ENCODE peak calls at places on chromosomes 1 and 21, in eight cellular contexts. O is putamen; I is T1000; Q is activated CD4-positive, alpha-beta T cell treated with anti-CD3 and anti-CD28 coated beads for 48 hours; U is pancreas; P is T-helper 2 cell; B is AG09319; L is activated CD8-positive, alpha-beta T cell treated with anti-CD3 and anti-CD28 coated beads for 36 hours. K is an unnamed sample.
A peak's percentile ranks its signal among the peaks of the same experiment; 100 is the strongest.

GRCh38 chr21:44800971-44801467 is 601 bp downstream of the UBE2G2 start:
- DNase-seq in O (no peak), I (no peak), Q (no peak), U (no peak), P (peak; percentile 16), B (no peak), L (peak; percentile 26), K (no peak)

GRCh38 chr1:155471026-155471425 is 91.6 kb downstream of the ASH1L start:
- DNase-seq in O (peak; percentile 44), I (no peak), Q (no peak), U (no peak), P (no peak), B (no peak), L (no peak), K (no peak)

GRCh38 chr1:156414440-156415064 is 45.5 kb downstream of the RHBG start:
- DNase-seq in O (no peak), I (no peak), Q (no peak), U (no peak), P (no peak), B (no peak), L (no peak), K (no peak)

GRCh38 chr1:114128293-114128692 is 25.4 kb downstream of the SYT6 start:
- DNase-seq in O (no peak), I (no peak), Q (no peak), U (no peak), P (no peak), B (no peak), L (no peak), K (no peak)

GRCh38 chr1:47508900-47509488 is 71.2 kb downstream of the FOXD2 start:
- DNase-seq in O (no peak), I (no peak), Q (no peak), U (no peak), P (no peak), B (no peak), L (peak; percentile 3), K (no peak)

GRCh38 chr1:34779962-34780361 is 1.1 kb upstream of the GJB3 start:
- DNase-seq in O (no peak), I (no peak), Q (no peak), U (no peak), P (no peak), B (no peak), L (no peak), K (no peak)

GRCh38 chr1:70299472-70299871 is 55.0 kb downstream of the ANKRD13C start:
- DNase-seq in O (no peak), I (no peak), Q (no peak), U (no peak), P (no peak), B (no peak), L (no peak), K (no peak)

GRCh38 chr1:101520302-101520701 is 283.5 kb downstream of the S1PR1 start:
- DNase-seq in O (peak; percentile 0), I (no peak), Q (peak; percentile 7), U (no peak), P (no peak), B (peak; percentile 3), L (peak; percentile 23), K (no peak)

GRCh38 chr1:69706473-69706872 is 138.8 kb downstream of the LRRC7 start:
- DNase-seq in O (no peak), I (no peak), Q (no peak), U (no peak), P (no peak), B (no peak), L (no peak), K (no peak)

GRCh38 chr1:40886318-40887011 is 24.3 kb upstream of the CITED4 start:
- DNase-seq in O (no peak), I (no peak), Q (no peak), U (no peak), P (no peak), B (no peak), L (no peak), K (no peak)

GRCh38 chr1:2875677-2876531 is 74.4 kb upstream of the TTC34 start:
- DNase-seq in O (peak; percentile 7), I (no peak), Q (no peak), U (peak; percentile 45), P (no peak), B (no peak), L (no peak), K (no peak)

GRCh38 chr1:94669213-94669612 is 127.7 kb upstream of the F3 start:
- DNase-seq in O (no peak), I (no peak), Q (no peak), U (no peak), P (no peak), B (no peak), L (no peak), K (no peak)

GRCh38 chr1:218686258-218686657 is 341.1 kb downstream of the TGFB2 start:
- DNase-seq in O (no peak), I (no peak), Q (no peak), U (no peak), P (no peak), B (peak; percentile 48), L (no peak), K (no peak)

GRCh38 chr1:61056674-61057439 is 25.5 kb upstream of the NFIA start:
- DNase-seq in O (peak; percentile 79), I (peak; percentile 13), Q (peak; percentile 40), U (peak; percentile 80), P (peak; percentile 24), B (no peak), L (peak; percentile 49), K (peak; percentile 17)

GRCh38 chr1:184755226-184756065 is 788 bp upstream of the EDEM3 start:
- DNase-seq in O (peak; percentile 58), I (no peak), Q (peak; percentile 28), U (no peak), P (no peak), B (no peak), L (peak; percentile 55), K (no peak)

GRCh38 chr1:234919061-234919755 is 209.4 kb downstream of the TOMM20 start:
- DNase-seq in O (no peak), I (no peak), Q (no peak), U (no peak), P (no peak), B (no peak), L (no peak), K (no peak)

GRCh38 chr1:77874804-77875445 is 13.5 kb upstream of the NEXN start:
- DNase-seq in O (no peak), I (peak; percentile 64), Q (no peak), U (no peak), P (no peak), B (no peak), L (no peak), K (no peak)

GRCh38 chr1:236289492-236290131 is 7.9 kb upstream of the ERO1B start:
- DNase-seq in O (no peak), I (no peak), Q (no peak), U (no peak), P (no peak), B (no peak), L (no peak), K (no peak)

GRCh38 chr1:39735731-39736130 is 3.0 kb upstream of the PPIE start:
- DNase-seq in O (no peak), I (no peak), Q (peak; percentile 29), U (no peak), P (no peak), B (no peak), L (peak; percentile 34), K (no peak)

GRCh38 chr1:50371749-50372148 is 51.5 kb downstream of the DMRTA2 start:
- DNase-seq in O (no peak), I (no peak), Q (no peak), U (no peak), P (no peak), B (no peak), L (no peak), K (no peak)

GRCh38 chr1:21042920-21043605 is 133.6 kb downstream of the EIF4G3 start:
- DNase-seq in O (no peak), I (no peak), Q (no peak), U (no peak), P (no peak), B (peak; percentile 32), L (no peak), K (no peak)

GRCh38 chr1:156419863-156420208 is 50.8 kb downstream of the RHBG start:
- DNase-seq in O (no peak), I (no peak), Q (no peak), U (no peak), P (no peak), B (no peak), L (peak; percentile 65), K (peak; percentile 58)

GRCh38 chr1:186617860-186618780 is 62.1 kb downstream of the PTGS2 start:
- DNase-seq in O (no peak), I (no peak), Q (peak; percentile 63), U (no peak), P (no peak), B (no peak), L (peak; percentile 70), K (peak; percentile 25)

GRCh38 chr1:59179673-59180072 is 117.2 kb upstream of the FGGY start:
- DNase-seq in O (no peak), I (no peak), Q (no peak), U (no peak), P (no peak), B (no peak), L (no peak), K (no peak)

GRCh38 chr1:113320972-113321680 is 69.2 kb upstream of the MAGI3 start:
- DNase-seq in O (no peak), I (no peak), Q (no peak), U (no peak), P (no peak), B (no peak), L (no peak), K (no peak)

GRCh38 chr1:44505210-44505993 is 100.3 kb downstream of the RNF220 start:
- DNase-seq in O (no peak), I (no peak), Q (no peak), U (no peak), P (no peak), B (no peak), L (no peak), K (no peak)

GRCh38 chr1:53265581-53265980 is 27.3 kb upstream of the MAGOH start:
- DNase-seq in O (no peak), I (no peak), Q (no peak), U (no peak), P (no peak), B (no peak), L (no peak), K (no peak)

GRCh38 chr1:241765390-241765789 is 82.6 kb upstream of the EXO1 start:
- DNase-seq in O (no peak), I (no peak), Q (no peak), U (no peak), P (no peak), B (no peak), L (no peak), K (no peak)

GRCh38 chr1:161511018-161511755 is 5.9 kb downstream of the FCGR2A start:
- DNase-seq in O (no peak), I (no peak), Q (no peak), U (no peak), P (no peak), B (no peak), L (no peak), K (no peak)

GRCh38 chr1:88800382-88801051 is 90.8 kb downstream of the GTF2B start:
- DNase-seq in O (no peak), I (no peak), Q (peak; percentile 51), U (no peak), P (peak; percentile 5), B (no peak), L (peak; percentile 56), K (peak; percentile 21)

GRCh38 chr1:222829868-222830267 is 15.0 kb downstream of the DISP1 start:
- DNase-seq in O (no peak), I (no peak), Q (no peak), U (no peak), P (no peak), B (no peak), L (no peak), K (no peak)

GRCh38 chr1:1212780-1213152 is 1.2 kb downstream of the TNFRSF4 start:
- DNase-seq in O (no peak), I (no peak), Q (peak; percentile 58), U (peak; percentile 37), P (peak; percentile 73), B (no peak), L (peak; percentile 74), K (no peak)

K was measured in naive thymus-derived CD8-positive, alpha-beta T cell.